ENCODE peak calls at places on chromosomes 12 and 14, in four cellular contexts. K is WTC11, A is C1 segment of cervical spinal cord, F is Calu3. S is an unnamed sample.

GRCh38 chr12:120367252-120367923 is 1.6 kb downstream of the MSI1 start:
- DNase-seq in A (no peak), K (peak), F (peak), S (no peak)

GRCh38 chr12:7797698-7798398 is 8.6 kb downstream of the NANOG start:
- DNase-seq in A (no peak), F (peak), K (no peak), S (no peak)

GRCh38 chr14:69906201-69906600 is 27.0 kb downstream of the SMOC1 start:
- DNase-seq in F (no peak), A (no peak), K (no peak), S (no peak)

GRCh38 chr12:51488281-51488680 is 63.6 kb downstream of the SLC4A8 start:
- DNase-seq in F (no peak), A (no peak), K (no peak), S (no peak)

GRCh38 chr12:64392221-64392620 is 1.7 kb upstream of the C12orf56 start:
- DNase-seq in K (no peak), A (no peak), F (peak), S (no peak)

GRCh38 chr12:107801150-107801549 is 26.6 kb downstream of the ASCL4 start:
- DNase-seq in K (no peak), A (no peak), F (no peak), S (no peak)

GRCh38 chr14:104112113-104112505 is 26.3 kb upstream of the KIF26A start:
- DNase-seq in F (no peak), A (no peak), K (no peak), S (no peak)

GRCh38 chr14:71011479-71011878 is 104.2 kb downstream of the PCNX1 start:
- DNase-seq in F (no peak), K (no peak), A (no peak), S (no peak)

GRCh38 chr14:35369701-35370191 is 34.8 kb downstream of the NFKBIA start:
- DNase-seq in F (no peak), A (no peak), K (no peak), S (no peak)

GRCh38 chr12:120833849-120834248 is 70.3 kb downstream of the SPPL3 start:
- DNase-seq in K (no peak), F (no peak), A (no peak), S (no peak)

GRCh38 chr12:121117226-121117777 is 15.4 kb upstream of the P2RX7 start:
- DNase-seq in A (no peak), K (no peak), F (no peak), S (no peak)

GRCh38 chr14:22147716-22148115 is 441.3 kb downstream of the DAD1 start:
- DNase-seq in F (no peak), K (no peak), A (no peak), S (no peak)

GRCh38 chr14:33406766-33407165 is 468.1 kb downstream of the NPAS3 start:
- DNase-seq in F (no peak), K (no peak), A (no peak), S (no peak)

GRCh38 chr12:82329508-82329907 is 28.7 kb downstream of the CCDC59 start:
- DNase-seq in K (no peak), A (no peak), F (no peak), S (no peak)

GRCh38 chr14:68793734-68794129 is 865 bp upstream of the ZFP36L1 start:
- DNase-seq in A (no peak), F (no peak), K (no peak), S (no peak)

GRCh38 chr12:109947511-109947910 is 47.4 kb downstream of the TCHP start:
- DNase-seq in F (no peak), K (no peak), A (no peak), S (no peak)

GRCh38 chr12:47813491-47814196 is 6.1 kb downstream of the HDAC7 start:
- DNase-seq in A (no peak), K (peak), F (no peak), S (no peak)

GRCh38 chr14:65575389-65575788 is 162.9 kb downstream of the FUT8 start:
- DNase-seq in F (no peak), A (no peak), K (no peak), S (no peak)

GRCh38 chr14:91302391-91302790 is 57.9 kb upstream of the GPR68 start:
- DNase-seq in A (no peak), K (no peak), F (no peak), S (no peak)

GRCh38 chr14:101761881-101762529 is 496 bp downstream of the PPP2R5C start:
- DNase-seq in F (peak), K (no peak), A (no peak), S (no peak)